ENCODE peak calls at places on chromosomes 6 and 20, in four cellular contexts. One of them, this sample, is unnamed. For H3K27me3, the result is how much of the 10 kb centered on the place peaks cover.

GRCh38 chr20:48797275-48797825 is 30.4 kb downstream of the PREX1 start:
- DNase-seq in right atrium auricular region: peak
- DNase-seq in upper lobe of left lung: peak
- DNase-seq in hepatocyte: no peak
- DNase-seq in this sample: no peak

GRCh38 chr20:20318318-20319161 is 49.4 kb upstream of the INSM1 start:
- DNase-seq in upper lobe of left lung: no peak
- DNase-seq in hepatocyte: no peak
- DNase-seq in right atrium auricular region: no peak
- DNase-seq in this sample: no peak

GRCh38 chr6:32148722-32149576 is 2.8 kb downstream of the PRRT1 start:
- DNase-seq in hepatocyte: peak
- DNase-seq in upper lobe of left lung: peak
- DNase-seq in right atrium auricular region: peak
- DNase-seq in this sample: peak

GRCh38 chr6:54238407-54238806 is 69.8 kb upstream of the TINAG start:
- DNase-seq in upper lobe of left lung: no peak
- DNase-seq in hepatocyte: peak
- DNase-seq in right atrium auricular region: no peak
- DNase-seq in this sample: no peak

GRCh38 chr6:32700391-32701040 is 34.1 kb upstream of the HLA-DQB1 start:
- DNase-seq in right atrium auricular region: no peak
- DNase-seq in upper lobe of left lung: no peak
- DNase-seq in hepatocyte: peak
- DNase-seq in this sample: no peak

GRCh38 chr20:2750343-2751251 is 49.8 kb downstream of the CPXM1 start:
- DNase-seq in upper lobe of left lung: peak
- DNase-seq in right atrium auricular region: peak
- DNase-seq in hepatocyte: peak
- DNase-seq in this sample: peak

GRCh38 chr6:154638369-154638768 is 94.8 kb upstream of the SCAF8 start:
- DNase-seq in hepatocyte: no peak
- DNase-seq in right atrium auricular region: no peak
- DNase-seq in upper lobe of left lung: no peak
- DNase-seq in this sample: no peak

GRCh38 chr6:127937747-127938146 is 36.9 kb upstream of the THEMIS start:
- DNase-seq in hepatocyte: no peak
- DNase-seq in right atrium auricular region: no peak
- DNase-seq in upper lobe of left lung: no peak
- DNase-seq in this sample: no peak

GRCh38 chr6:133495205-133495903 is 254.2 kb downstream of the EYA4 start:
- DNase-seq in upper lobe of left lung: no peak
- DNase-seq in hepatocyte: no peak
- DNase-seq in right atrium auricular region: no peak
- DNase-seq in this sample: no peak

GRCh38 chr20:10508060-10508459 is 73.0 kb downstream of the SLX4IP start:
- DNase-seq in upper lobe of left lung: peak
- DNase-seq in right atrium auricular region: no peak
- DNase-seq in hepatocyte: peak
- DNase-seq in this sample: no peak

GRCh38 chr20:63924241-63924640 is 29.3 kb downstream of the DNAJC5 start:
- DNase-seq in right atrium auricular region: no peak
- DNase-seq in hepatocyte: no peak
- DNase-seq in upper lobe of left lung: no peak
- DNase-seq in this sample: no peak

GRCh38 chr20:63930971-63931553 is 25.2 kb downstream of the UCKL1 start:
- DNase-seq in upper lobe of left lung: peak
- DNase-seq in hepatocyte: no peak
- DNase-seq in right atrium auricular region: no peak
- DNase-seq in this sample: no peak

GRCh38 chr20:63923626-63924025 is 28.7 kb downstream of the DNAJC5 start:
- DNase-seq in upper lobe of left lung: no peak
- DNase-seq in right atrium auricular region: no peak
- DNase-seq in hepatocyte: no peak
- DNase-seq in this sample: no peak

GRCh38 chr20:63929071-63929470 is 27.1 kb downstream of the UCKL1 start:
- DNase-seq in hepatocyte: no peak
- DNase-seq in upper lobe of left lung: peak
- DNase-seq in right atrium auricular region: no peak
- DNase-seq in this sample: no peak

DNA sequence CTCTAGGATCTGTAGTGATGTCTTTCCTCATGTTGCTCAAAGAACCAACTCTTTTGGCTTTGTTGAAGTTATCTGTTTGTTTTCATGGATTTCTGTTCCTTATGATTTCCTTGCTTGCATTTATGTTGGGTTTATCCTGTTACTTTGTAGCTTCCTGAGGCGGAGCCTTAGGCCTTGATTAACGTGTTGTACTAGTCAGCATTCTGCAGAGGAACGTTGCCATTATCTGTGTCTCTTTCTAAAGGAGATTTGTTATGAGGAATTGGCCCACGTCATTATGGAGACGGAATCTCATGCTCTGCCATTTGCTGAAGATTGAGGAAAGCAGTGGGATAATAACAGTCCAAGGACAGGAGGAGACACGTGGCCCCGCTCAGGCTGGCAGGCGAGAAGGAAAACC is 29.9 kb downstream of the UCKL1 start:
- DNase-seq in hepatocyte: no peak
- DNase-seq in right atrium auricular region: no peak
- DNase-seq in upper lobe of left lung: no peak
- DNase-seq in this sample: no peak
- H3K4me3 ChIP-seq in hepatocyte: no peak
- H3K4me3 ChIP-seq in right atrium auricular region: no peak
- H3K4me3 ChIP-seq in upper lobe of left lung: no peak
- H3K4me3 ChIP-seq in this sample: no peak

GRCh38 chr6:63573140-63573898 is 1.0 kb downstream of the LOC128125822 start:
- DNase-seq in right atrium auricular region: peak
- DNase-seq in upper lobe of left lung: peak
- DNase-seq in hepatocyte: peak
- DNase-seq in this sample: peak

GRCh38 chr6:63574554-63574900 is 2.2 kb downstream of the LOC128125822 start:
- DNase-seq in upper lobe of left lung: no peak
- DNase-seq in hepatocyte: no peak
- DNase-seq in right atrium auricular region: no peak
- DNase-seq in this sample: no peak

GRCh38 chr6:63571883-63572732 is at the start of the genes LOC128125822 and PTP4A1:
- DNase-seq in upper lobe of left lung: peak
- DNase-seq in right atrium auricular region: peak
- DNase-seq in hepatocyte: peak
- DNase-seq in this sample: peak

GRCh38 chr6:63572733-63573139 is 456 bp downstream of the LOC128125822 start:
- DNase-seq in upper lobe of left lung: peak
- DNase-seq in right atrium auricular region: no peak
- DNase-seq in hepatocyte: peak
- DNase-seq in this sample: no peak

DNA sequence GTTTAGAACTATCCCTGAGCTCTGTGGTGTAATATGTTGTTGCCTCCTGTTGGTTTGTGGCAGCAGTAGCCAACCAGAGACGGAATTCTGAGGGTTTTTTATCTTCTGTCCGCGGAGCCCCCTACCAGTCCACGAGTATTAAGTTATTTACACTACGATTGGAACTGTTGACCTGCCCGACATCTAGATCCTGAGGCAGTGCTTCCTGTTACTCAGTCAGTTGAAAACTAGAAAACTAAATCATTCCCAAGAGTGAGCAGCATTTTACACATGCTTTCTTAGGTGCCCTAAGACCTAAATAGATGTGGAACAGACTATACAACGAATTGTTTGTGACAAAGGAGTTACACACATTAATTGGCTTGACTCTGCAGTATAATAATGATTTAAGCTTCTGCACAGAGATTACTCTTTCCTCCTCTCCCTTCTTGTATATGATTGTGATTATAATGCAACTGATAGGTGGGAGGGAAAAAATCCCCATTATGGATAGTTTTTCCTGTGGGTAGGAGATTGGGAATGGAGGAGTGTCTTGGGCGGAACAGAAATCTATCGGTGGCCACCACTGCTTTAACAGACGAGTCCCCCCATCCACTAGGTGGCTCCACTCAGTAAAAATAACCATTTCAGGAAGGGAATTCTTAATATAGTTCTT is 1.7 kb downstream of the LOC128125822 start:
- DNase-seq in hepatocyte: peak
- DNase-seq in upper lobe of left lung: no peak
- DNase-seq in right atrium auricular region: no peak
- DNase-seq in this sample: no peak
- TF ChIP-seq CTCF in hepatocyte: peak
- TF ChIP-seq CTCF in upper lobe of left lung: peak
- TF ChIP-seq CTCF in right atrium auricular region: peak
- TF ChIP-seq CTCF in this sample: peak

GRCh38 chr20:46636981-46637860 is 14.0 kb downstream of the SLC13A3 start:
- DNase-seq in right atrium auricular region: no peak
- DNase-seq in upper lobe of left lung: no peak
- DNase-seq in hepatocyte: no peak
- DNase-seq in this sample: no peak
- H3K27me3 ChIP-seq in right atrium auricular region: under half
- H3K27me3 ChIP-seq in upper lobe of left lung: under half
- H3K27me3 ChIP-seq in hepatocyte: under half
- H3K27me3 ChIP-seq in this sample: under half

GRCh38 chr6:26121141-26122004 is 34.1 kb downstream of the HFE start:
- DNase-seq in hepatocyte: peak
- DNase-seq in right atrium auricular region: no peak
- DNase-seq in upper lobe of left lung: no peak
- DNase-seq in this sample: no peak
- H3K4me3 ChIP-seq in hepatocyte: no peak
- H3K4me3 ChIP-seq in right atrium auricular region: no peak
- H3K4me3 ChIP-seq in upper lobe of left lung: no peak
- H3K4me3 ChIP-seq in this sample: no peak

GRCh38 chr6:44667668-44668390 is 280.3 kb downstream of the CDC5L start:
- DNase-seq in upper lobe of left lung: no peak
- DNase-seq in hepatocyte: peak
- DNase-seq in right atrium auricular region: no peak
- DNase-seq in this sample: peak
- TF ChIP-seq CTCF in upper lobe of left lung: peak
- TF ChIP-seq CTCF in hepatocyte: peak
- TF ChIP-seq CTCF in right atrium auricular region: peak
- TF ChIP-seq CTCF in this sample: no peak

DNA sequence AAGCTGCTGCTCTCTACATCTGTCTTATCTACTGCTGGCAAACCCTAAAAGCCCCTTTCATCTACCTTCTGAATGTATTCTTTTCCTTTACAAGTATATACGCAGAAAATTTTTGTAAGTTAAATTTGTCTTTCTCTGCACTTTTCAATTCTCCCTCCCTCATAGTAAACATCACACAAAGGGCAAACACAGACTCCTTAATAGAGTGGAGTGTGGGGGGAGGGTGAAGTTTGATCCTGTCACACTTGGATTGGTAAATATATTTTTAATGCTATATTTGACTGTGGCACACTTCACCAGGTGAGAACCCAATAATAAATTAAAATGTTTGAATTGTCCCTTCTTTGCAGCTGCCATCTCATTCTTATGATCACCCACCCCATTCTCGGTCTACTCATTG is 33.2 kb upstream of the PAQR8 start:
- DNase-seq in upper lobe of left lung: no peak
- DNase-seq in right atrium auricular region: no peak
- DNase-seq in hepatocyte: no peak
- DNase-seq in this sample: no peak
- H3K27me3 ChIP-seq in upper lobe of left lung: under half
- H3K27me3 ChIP-seq in right atrium auricular region: under half
- H3K27me3 ChIP-seq in hepatocyte: under half
- H3K27me3 ChIP-seq in this sample: under half

GRCh38 chr20:51540585-51540984 is 1.9 kb downstream of the NFATC2 start:
- DNase-seq in hepatocyte: no peak
- DNase-seq in upper lobe of left lung: no peak
- DNase-seq in right atrium auricular region: no peak
- DNase-seq in this sample: no peak
- H3K4me3 ChIP-seq in hepatocyte: no peak
- H3K4me3 ChIP-seq in upper lobe of left lung: no peak
- H3K4me3 ChIP-seq in right atrium auricular region: peak
- H3K4me3 ChIP-seq in this sample: no peak

This sample was measured in ascending aorta.